ENCODE peak calls at places on chromosomes 2 and 18, in six cellular contexts. L is GM13977, B is body of pancreas, M is HFFc6, T is upper lobe of right lung, F is WERI-Rb-1. V is an unnamed sample.

GRCh38 chr2:64173156-64174135 is 29.2 kb upstream of the PELI1 start:
- DNase-seq in M (no peak), T (no peak), F (no peak), B (no peak), L (no peak), V (no peak)

GRCh38 chr2:111219285-111219684 is 98.6 kb downstream of the BCL2L11 start:
- DNase-seq in B (no peak), F (no peak), M (no peak), T (no peak), L (peak), V (peak)

GRCh38 chr2:20450201-20451108 is 3.6 kb downstream of the RHOB start:
- DNase-seq in M (peak), F (peak), L (no peak), T (no peak), B (peak), V (no peak)

GRCh38 chr18:51447351-51447896 is 249.9 kb upstream of the MEX3C start:
- DNase-seq in T (no peak), L (no peak), B (peak), F (no peak), M (no peak), V (no peak)

GRCh38 chr2:235706496-235706895 is 212.7 kb downstream of the AGAP1 start:
- DNase-seq in T (no peak), F (no peak), B (no peak), M (no peak), L (no peak), V (no peak)

GRCh38 chr2:69753659-69754350 is 11.9 kb downstream of the ANXA4 start:
- DNase-seq in L (no peak), B (no peak), F (no peak), M (no peak), T (no peak), V (no peak)

GRCh38 chr2:111664451-111664850 is 219.5 kb downstream of the ANAPC1 start:
- DNase-seq in L (no peak), F (no peak), B (no peak), T (no peak), M (no peak), V (no peak)

GRCh38 chr2:127638361-127639110 is 7.4 kb upstream of the GPR17 start:
- DNase-seq in B (no peak), T (no peak), F (no peak), M (no peak), L (no peak), V (no peak)

GRCh38 chr18:13713455-13714055 is 12.8 kb downstream of the FAM210A start:
- DNase-seq in T (no peak), L (no peak), M (no peak), B (no peak), F (no peak), V (no peak)

GRCh38 chr2:30428034-30428662 is 18.9 kb upstream of the LCLAT1 start:
- DNase-seq in M (no peak), B (no peak), L (no peak), F (no peak), T (no peak), V (no peak)

GRCh38 chr2:119233326-119234020 is 9.8 kb downstream of the STEAP3 start:
- DNase-seq in T (no peak), M (peak), F (no peak), L (peak), B (no peak), V (no peak)

GRCh38 chr2:119232666-119232993 is 9.0 kb downstream of the STEAP3 start:
- DNase-seq in M (no peak), B (no peak), F (no peak), T (no peak), L (peak), V (no peak)

GRCh38 chr2:119230630-119231185 is 7.1 kb downstream of the STEAP3 start:
- DNase-seq in L (no peak), F (no peak), M (peak), B (no peak), T (no peak), V (peak)

GRCh38 chr2:119230219-119230618 is 6.6 kb downstream of the STEAP3 start:
- DNase-seq in M (no peak), B (no peak), L (no peak), F (no peak), T (no peak), V (no peak)

GRCh38 chr2:119231975-119232665 is 8.5 kb downstream of the STEAP3 start:
- DNase-seq in T (no peak), F (no peak), M (peak), L (peak), B (no peak), V (no peak)
- TF ChIP-seq CTCF in T (no peak), F (no peak), M (no peak), L (no peak), B (no peak), V (no peak)

GRCh38 chr2:148201075-148202004 is 180.4 kb downstream of the MBD5 start:
- DNase-seq in M (peak), F (peak), L (no peak), B (peak), T (peak), V (peak)
- TF ChIP-seq CTCF in M (peak), F (peak), L (peak), B (no peak), T (peak), V (peak)

GRCh38 chr2:227370791-227371312 is 8.3 kb downstream of the TM4SF20 start:
- DNase-seq in F (no peak), M (peak), T (no peak), L (no peak), B (peak), V (no peak)

GRCh38 chr2:227376911-227377396 is 2.2 kb downstream of the TM4SF20 start:
- DNase-seq in T (no peak), L (no peak), B (no peak), M (peak), F (peak), V (no peak)

GRCh38 chr2:227374158-227374557 is 4.9 kb downstream of the TM4SF20 start:
- DNase-seq in T (no peak), B (no peak), L (no peak), M (peak), F (no peak), V (no peak)

GRCh38 chr2:227370087-227370486 is 9.0 kb downstream of the TM4SF20 start:
- DNase-seq in B (no peak), F (no peak), M (no peak), L (no peak), T (no peak), V (no peak)

GRCh38 chr2:227373389-227373788 is 5.7 kb downstream of the TM4SF20 start:
- DNase-seq in M (no peak), L (no peak), T (no peak), B (no peak), F (no peak), V (no peak)
- TF ChIP-seq CTCF in M (no peak), L (no peak), T (no peak), B (no peak), F (no peak), V (no peak)

GRCh38 chr2:26245231-26245732 is 543 bp downstream of the HADHB start:
- DNase-seq in F (peak), T (peak), L (peak), B (no peak), M (peak), V (no peak)

GRCh38 chr2:26246818-26247217 is 2.1 kb downstream of the HADHB start:
- DNase-seq in T (no peak), F (no peak), B (no peak), L (no peak), M (peak), V (no peak)

GRCh38 chr2:26243643-26244478 is 571 bp downstream of the HADHA start:
- DNase-seq in T (no peak), F (peak), L (no peak), B (peak), M (peak), V (no peak)

GRCh38 chr2:26245810-26246209 is 1.1 kb downstream of the HADHB start:
- DNase-seq in T (no peak), F (no peak), L (peak), B (no peak), M (peak), V (no peak)

DNA sequence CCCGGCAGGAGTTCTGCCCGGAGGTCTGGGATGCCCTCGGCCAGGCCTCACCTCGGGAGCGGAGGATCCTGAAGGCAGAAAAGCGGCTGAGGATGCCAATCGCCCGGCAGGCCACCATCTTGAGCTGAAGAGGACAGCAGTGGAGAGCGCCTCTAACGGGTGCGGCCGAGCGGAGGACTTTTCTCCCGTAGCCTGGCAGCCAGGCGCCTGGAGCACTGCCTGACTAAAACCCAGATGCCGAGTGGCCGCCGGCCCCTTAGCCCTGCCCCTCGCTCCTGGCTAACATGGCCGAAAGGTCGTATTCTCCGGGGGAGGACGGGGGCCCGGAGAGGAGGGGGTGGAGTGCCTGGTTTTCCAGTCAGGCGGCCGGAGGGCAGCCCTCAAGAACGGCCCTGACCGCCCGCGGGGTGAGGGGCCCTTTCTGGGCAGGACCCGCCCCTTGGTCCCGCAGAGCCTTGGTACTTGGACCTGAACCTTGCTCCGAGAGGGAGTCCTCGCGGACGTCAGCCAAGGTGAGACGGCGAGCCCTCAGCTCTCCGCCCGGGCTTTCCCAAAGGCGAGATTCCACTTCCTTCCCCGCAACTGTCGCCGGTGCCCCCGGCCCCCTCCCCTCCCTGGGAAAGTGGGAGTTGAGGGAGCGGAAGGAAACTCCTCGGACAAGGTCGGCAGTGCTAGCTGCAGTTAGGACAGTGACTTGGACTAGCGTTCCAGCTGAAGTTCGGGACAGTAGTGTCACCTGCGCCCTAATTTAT is at the start of the genes HADHA and HADHB:
- DNase-seq in F (peak), M (peak), B (peak), L (peak), T (peak), V (peak)
- TF ChIP-seq CTCF in F (peak), M (peak), B (no peak), L (peak), T (peak), V (no peak)